ENCODE peak calls at places on chromosome 18, in four cellular contexts. Y, P, U and G are unnamed samples.
A peak's percentile ranks its signal among the peaks of the same experiment; 100 is the strongest.

GRCh38 chr18:39462436-39462835 is 1896.8 kb upstream of the CELF4 start:
- DNase-seq in Y (no peak), U (no peak), P (no peak), G (no peak)

GRCh38 chr18:78683191-78684010 is 296.2 kb upstream of the SALL3 start:
- DNase-seq in U (no peak), Y (no peak), P (no peak), G (no peak)

GRCh38 chr18:30810580-30810979 is 232.0 kb downstream of the DSC3 start:
- DNase-seq in P (no peak), U (no peak), Y (no peak), G (no peak)

GRCh38 chr18:76405761-76406356 is 89.2 kb downstream of the ZNF516 start:
- DNase-seq in P (no peak), Y (peak; percentile 48), U (peak; percentile 32), G (peak; percentile 72)

GRCh38 chr18:8416212-8417019 is 192.8 kb upstream of the RAB12 start:
- DNase-seq in U (no peak), P (no peak), Y (no peak), G (no peak)

GRCh38 chr18:51153659-51154371 is 43.7 kb downstream of the MEX3C start:
- DNase-seq in P (no peak), U (no peak), Y (no peak), G (peak; percentile 33)

GRCh38 chr18:74316257-74317180 is 880 bp downstream of the C18orf63 start:
- DNase-seq in Y (no peak), U (no peak), P (no peak), G (no peak)

GRCh38 chr18:43893001-43893637 is 615.8 kb upstream of the SYT4 start:
- DNase-seq in U (no peak), Y (no peak), P (no peak), G (no peak)

GRCh38 chr18:5515007-5515744 is 28.6 kb downstream of the EPB41L3 start:
- DNase-seq in Y (no peak), P (no peak), U (no peak), G (no peak)

GRCh38 chr18:26185267-26185666 is 41.0 kb upstream of the TAF4B start:
- DNase-seq in P (no peak), Y (no peak), U (no peak), G (no peak)

GRCh38 chr18:1760901-1761300 is 810.4 kb downstream of the METTL4 start:
- DNase-seq in U (no peak), P (no peak), Y (no peak), G (no peak)

GRCh38 chr18:50631831-50632285 is 72.0 kb downstream of the MAPK4 start:
- DNase-seq in U (no peak), P (no peak), Y (no peak), G (no peak)

GRCh38 chr18:80247403-80247916 is at the start of gene PARD6G:
- DNase-seq in Y (peak; percentile 54), P (peak; percentile 85), U (peak; percentile 63), G (peak; percentile 72)

GRCh38 chr18:2914844-2915243 is 68.0 kb downstream of the EMILIN2 start:
- DNase-seq in P (no peak), Y (peak; percentile 13), U (no peak), G (no peak)

GRCh38 chr18:9991021-9992000 is 77.5 kb downstream of the VAPA start:
- DNase-seq in U (no peak), Y (no peak), P (no peak), G (no peak)

GRCh38 chr18:66393463-66393862 is 210.4 kb downstream of the CDH19 start:
- DNase-seq in U (no peak), P (no peak), Y (no peak), G (no peak)

GRCh38 chr18:7955175-7955574 is 388.1 kb downstream of the PTPRM start:
- DNase-seq in Y (no peak), P (no peak), U (no peak), G (no peak)

GRCh38 chr18:79916128-79916494 is 35.3 kb downstream of the SLC66A2 start:
- DNase-seq in Y (no peak), U (no peak), P (no peak), G (no peak)

GRCh38 chr18:36594621-36595020 is 234.2 kb downstream of the TPGS2 start:
- DNase-seq in U (no peak), P (no peak), Y (no peak), G (no peak)

GRCh38 chr18:66826211-66826610 is 222.3 kb upstream of the CDH19 start:
- DNase-seq in Y (no peak), U (no peak), P (no peak), G (no peak)

GRCh38 chr18:58887613-58887963 is 22.9 kb downstream of the ZNF532 start:
- DNase-seq in U (no peak), Y (peak; percentile 51), P (peak; percentile 79), G (no peak)

GRCh38 chr18:24878289-24878688 is 417.9 kb downstream of the HRH4 start:
- DNase-seq in Y (no peak), U (no peak), P (peak; percentile 19), G (no peak)

GRCh38 chr18:10417191-10417590 is 37.2 kb upstream of the APCDD1 start:
- DNase-seq in P (no peak), Y (no peak), U (no peak), G (no peak)

GRCh38 chr18:35178260-35178659 is 62.6 kb upstream of the ZNF397 start:
- DNase-seq in P (no peak), U (no peak), Y (no peak), G (no peak)
- H3K9me3 ChIP-seq in P (peaks cover 6% of the 10 kb centered on the region), U (peaks cover 9% of the 10 kb centered on the region), Y (no peaks in the 10 kb centered on the region), G (no peaks in the 10 kb centered on the region)

GRCh38 chr18:13416848-13417247 is 198.3 kb downstream of the LDLRAD4 start:
- DNase-seq in Y (no peak), U (no peak), P (no peak), G (no peak)
- H3K27ac ChIP-seq in Y (no peak overlapping the region), U (no peak overlapping the region), P (no peak overlapping the region), G (no peak overlapping the region)

GRCh38 chr18:23143871-23144270 is 8.6 kb downstream of the CABLES1 start:
- DNase-seq in U (no peak), P (no peak), Y (no peak), G (no peak)
- H3K4me3 ChIP-seq in U (no peak overlapping the region), P (no peak overlapping the region), Y (no peak overlapping the region), G (no peak overlapping the region)

GRCh38 chr18:49446481-49446880 is 14.0 kb downstream of the DYM start:
- DNase-seq in P (no peak), Y (no peak), U (no peak), G (no peak)
- H3K9me3 ChIP-seq in P (peaks cover 75% of the 10 kb centered on the region), Y (no peaks in the 10 kb centered on the region), U (peaks cover 44% of the 10 kb centered on the region), G (no peaks in the 10 kb centered on the region)

DNA sequence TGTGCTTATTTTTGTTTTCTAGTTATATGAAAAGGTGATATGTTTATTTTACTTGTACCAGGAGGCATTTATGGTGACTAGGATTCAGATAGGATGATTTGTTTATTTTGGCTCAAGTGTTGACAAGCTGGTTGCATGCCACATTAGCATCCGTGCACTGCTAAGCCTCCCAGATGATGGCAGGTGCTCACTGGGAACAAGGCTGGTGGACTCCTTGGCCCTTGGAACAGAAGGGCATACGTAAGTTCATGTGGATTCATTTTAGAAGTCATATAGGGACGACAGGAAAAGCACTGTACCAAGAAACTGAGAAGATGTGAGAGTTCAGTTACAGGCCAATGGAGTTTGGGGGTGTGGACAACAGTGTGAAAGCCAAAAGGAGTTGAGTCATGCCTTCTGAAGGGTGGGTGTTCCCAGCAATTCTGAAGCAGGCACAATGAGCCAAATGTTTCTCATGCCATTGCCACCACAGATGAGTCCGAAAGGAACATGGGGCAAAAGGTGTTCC is 166.2 kb downstream of the PHLPP1 start:
- DNase-seq in P (no peak), U (no peak), Y (no peak), G (no peak)
- H3K27ac ChIP-seq in P (no peak overlapping the region), U (no peak overlapping the region), Y (no peak overlapping the region), G (no peak overlapping the region)

GRCh38 chr18:48661421-48661820 is 122.6 kb downstream of the CTIF start:
- DNase-seq in Y (no peak), P (no peak), U (no peak), G (no peak)

GRCh38 chr18:48663096-48663930 is 124.5 kb downstream of the CTIF start:
- DNase-seq in U (no peak), Y (no peak), P (peak; percentile 8), G (no peak)

GRCh38 chr18:48660346-48661228 is 121.8 kb downstream of the CTIF start:
- DNase-seq in U (no peak), P (no peak), Y (no peak), G (no peak)

GRCh38 chr18:48663931-48664847 is 125.4 kb downstream of the CTIF start:
- DNase-seq in Y (peak; percentile 67), P (peak; percentile 64), U (peak; percentile 66), G (peak; percentile 39)

GRCh38 chr18:48662021-48662661 is 123.3 kb downstream of the CTIF start:
- DNase-seq in Y (no peak), P (peak; percentile 5), U (no peak), G (no peak)
- H3K4me3 ChIP-seq in Y (no peak overlapping the region), P (no peak overlapping the region), U (no peak overlapping the region), G (no peak overlapping the region)

GRCh38 chr18:72922895-72923294 is 55.1 kb upstream of the NETO1 start:
- DNase-seq in Y (no peak), U (no peak), P (no peak), G (no peak)
- H3K9me3 ChIP-seq in Y (no peaks in the 10 kb centered on the region), U (no peaks in the 10 kb centered on the region), P (no peaks in the 10 kb centered on the region), G (no peaks in the 10 kb centered on the region)